ENCODE peak calls at places on chromosomes 16 and 17, in eight cellular contexts. N is T-helper 2 cell, E is GM19239, K is T-cell, L is left ventricle myocardium inferior, Z is AG08395, J is brain pericyte, B is T-helper 17 cell. A is an unnamed sample.

GRCh38 chr17:76529224-76529642 is 8.3 kb downstream of the CYGB start:
- DNase-seq in J (no peak), N (no peak), K (no peak), Z (peak; percentile 84), L (peak; percentile 87), E (no peak), B (no peak), A (no peak)

GRCh38 chr17:143785-144281 is 6.5 kb downstream of the SCGB1C2 start:
- DNase-seq in J (peak; percentile 16), Z (peak; percentile 91), N (peak; percentile 70), E (peak; percentile 89), L (peak; percentile 84), B (peak; percentile 74), K (peak; percentile 79), A (peak; percentile 50)

GRCh38 chr17:64732336-64733006 is 70.4 kb upstream of the SMURF2 start:
- DNase-seq in E (no peak), L (peak; percentile 46), N (no peak), J (peak; percentile 58), Z (peak; percentile 60), K (no peak), B (no peak), A (no peak)

GRCh38 chr16:7691533-7691932 is 358.9 kb downstream of the RBFOX1 start:
- DNase-seq in K (no peak), L (no peak), B (no peak), E (no peak), J (no peak), N (no peak), Z (no peak), A (no peak)

GRCh38 chr16:49468611-49469322 is 95.2 kb downstream of the C16orf78 start:
- DNase-seq in E (no peak), B (no peak), J (no peak), N (no peak), K (no peak), Z (no peak), L (no peak), A (no peak)

GRCh38 chr16:424623-425081 is 797 bp upstream of the RAB11FIP3 start:
- DNase-seq in Z (no peak), J (no peak), K (no peak), B (no peak), L (peak; percentile 55), E (no peak), N (no peak), A (no peak)

GRCh38 chr17:78450696-78451344 is 72.4 kb downstream of the PGS1 start:
- DNase-seq in E (no peak), J (no peak), N (no peak), Z (no peak), B (no peak), L (no peak), K (no peak), A (no peak)

GRCh38 chr16:12011565-12011964 is 35.0 kb downstream of the SNX29 start:
- DNase-seq in L (no peak), E (no peak), Z (no peak), B (no peak), N (no peak), K (no peak), J (no peak), A (no peak)

GRCh38 chr16:22671301-22672076 is 142.5 kb upstream of the HS3ST2 start:
- DNase-seq in L (no peak), B (no peak), J (no peak), Z (no peak), E (no peak), N (no peak), K (no peak), A (no peak)

GRCh38 chr17:40463122-40463550 is 19.9 kb downstream of the IGFBP4 start:
- DNase-seq in K (no peak), B (no peak), E (no peak), L (no peak), N (no peak), J (no peak), Z (no peak), A (no peak)

GRCh38 chr16:20675488-20676267 is 21.8 kb downstream of the ACSM1 start:
- DNase-seq in N (peak; percentile 38), E (peak; percentile 22), K (peak; percentile 20), B (no peak), Z (no peak), J (no peak), L (no peak), A (no peak)

GRCh38 chr17:11986179-11986938 is 10.9 kb downstream of the ZNF18 start:
- DNase-seq in J (no peak), N (no peak), L (no peak), Z (peak; percentile 10), K (no peak), E (no peak), B (no peak), A (no peak)

GRCh38 chr17:9924735-9925191 is 19.7 kb upstream of the RCVRN start:
- DNase-seq in E (peak; percentile 62), K (no peak), B (no peak), J (peak; percentile 39), N (peak; percentile 47), Z (peak; percentile 74), L (peak; percentile 14), A (peak; percentile 75)

GRCh38 chr17:14699569-14700190 is 398.8 kb downstream of the HS3ST3B1 start:
- DNase-seq in B (no peak), E (no peak), N (no peak), K (no peak), L (no peak), Z (no peak), J (no peak), A (no peak)

GRCh38 chr17:75315541-75316243 is 26.5 kb upstream of the SLC25A19 start:
- DNase-seq in E (no peak), N (peak; percentile 54), L (no peak), J (no peak), B (no peak), Z (peak; percentile 32), K (no peak), A (no peak)

GRCh38 chr16:78874241-78874983 is 726.1 kb downstream of the MAF start:
- DNase-seq in Z (no peak), K (no peak), L (no peak), J (no peak), E (no peak), B (no peak), N (no peak), A (no peak)

A was measured in Jurkat, Clone E6-1.